ENCODE peak calls at places on chromosomes 1 and 21, in nine cellular contexts. M is CD8-positive, alpha-beta T cell; W is body of pancreas; J is ovary; G is psoas muscle; E is IMR-90; Y is HCT116; H is suprapubic skin; V is right lobe of liver. O is an unnamed sample. For H3K4me1, the result is how much of the 10 kb centered on the place peaks cover.

GRCh38 chr1:206955476-206956312 is 9.4 kb upstream of the PIGR start:
- DNase-seq in Y (no peak), V (peak), M (no peak), G (no peak), H (no peak), W (no peak), J (no peak), E (no peak), O (no peak)

GRCh38 chr1:102732927-102733326 is 375.4 kb downstream of the COL11A1 start:
- DNase-seq in J (no peak), W (no peak), E (no peak), G (no peak), Y (no peak), H (no peak), V (no peak), M (no peak), O (no peak)

GRCh38 chr1:246367046-246367445 is 140.0 kb downstream of the SMYD3 start:
- DNase-seq in H (no peak), W (no peak), G (no peak), E (peak), J (no peak), V (no peak), M (no peak), Y (no peak), O (no peak)

GRCh38 chr1:169309178-169310166 is 58.1 kb downstream of the NME7 start:
- DNase-seq in E (no peak), W (no peak), V (no peak), M (no peak), J (no peak), G (no peak), H (no peak), Y (no peak), O (no peak)

GRCh38 chr21:16181024-16181423 is 451.2 kb downstream of the USP25 start:
- DNase-seq in M (no peak), J (no peak), H (no peak), E (no peak), V (no peak), G (no peak), Y (no peak), W (peak), O (no peak)

GRCh38 chr1:30034105-30034626 is 689.2 kb downstream of the MATN1 start:
- DNase-seq in V (no peak), Y (no peak), G (no peak), M (no peak), E (no peak), W (no peak), J (no peak), H (no peak), O (no peak)

GRCh38 chr1:78279051-78279450 is 211.7 kb upstream of the PTGFR start:
- DNase-seq in W (no peak), H (no peak), J (no peak), M (no peak), E (peak), G (no peak), V (no peak), Y (no peak), O (no peak)

GRCh38 chr1:3296858-3297257 is 157.6 kb upstream of the ARHGEF16 start:
- DNase-seq in G (no peak), M (no peak), E (no peak), H (no peak), Y (no peak), V (no peak), J (no peak), W (no peak), O (no peak)

GRCh38 chr1:31663622-31664452 is 19.2 kb upstream of the PEF1 start:
- DNase-seq in H (no peak), G (peak), J (peak), W (peak), M (peak), E (peak), V (peak), Y (peak), O (no peak)

GRCh38 chr1:41404308-41404755 is 43.1 kb downstream of the FOXO6 start:
- DNase-seq in Y (no peak), V (no peak), W (no peak), G (no peak), H (no peak), E (no peak), J (no peak), M (no peak), O (no peak)

GRCh38 chr1:87792094-87792493 is 463.4 kb downstream of the LMO4 start:
- DNase-seq in Y (no peak), W (no peak), V (no peak), G (no peak), J (no peak), M (no peak), H (no peak), E (no peak), O (no peak)

GRCh38 chr1:67175713-67176112 is 9.5 kb downstream of the IL23R start:
- DNase-seq in J (no peak), E (no peak), Y (no peak), V (no peak), H (no peak), W (no peak), G (no peak), M (no peak), O (no peak)

DNA sequence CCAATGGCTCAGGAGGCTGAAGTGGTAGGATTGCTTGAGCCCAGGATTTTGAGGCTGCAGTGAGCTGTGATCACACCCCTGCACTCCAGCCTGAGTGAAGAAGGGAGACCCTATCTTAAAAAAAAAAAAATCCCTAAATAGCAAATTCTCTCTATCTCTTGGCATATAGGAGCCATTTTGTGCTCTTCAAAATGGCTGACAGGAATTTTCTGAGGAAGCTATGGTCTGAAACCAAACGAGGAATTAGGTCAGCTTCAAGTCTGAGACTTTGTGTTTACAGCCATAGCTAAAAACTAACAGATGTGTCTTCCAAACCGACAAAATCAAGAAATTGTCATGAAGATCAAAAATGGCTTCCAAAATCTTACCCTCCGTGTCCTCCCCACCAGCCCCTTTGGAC is 10.6 kb downstream of the CD247 start:
- DNase-seq in E (no peak), M (no peak), Y (no peak), H (no peak), V (no peak), W (no peak), G (no peak), J (no peak), O (no peak)
- H3K4me1 ChIP-seq in E (under half), M (half or more), Y (under half), H (under half), V (under half), W (under half), G (under half), J (under half), O (under half)

GRCh38 chr1:164602142-164602429 is 43.1 kb downstream of the PBX1 start:
- DNase-seq in J (no peak), E (no peak), M (no peak), H (no peak), W (peak), V (no peak), G (no peak), Y (peak), O (no peak)

GRCh38 chr1:164605254-164606091 is 46.5 kb downstream of the PBX1 start:
- DNase-seq in H (no peak), M (no peak), Y (no peak), W (no peak), E (no peak), G (no peak), V (no peak), J (no peak), O (no peak)

GRCh38 chr1:164604541-164604940 is 45.6 kb downstream of the PBX1 start:
- DNase-seq in G (no peak), M (no peak), H (no peak), V (no peak), J (no peak), E (peak), Y (no peak), W (no peak), O (no peak)

GRCh38 chr1:164601399-164602141 is 42.6 kb downstream of the PBX1 start:
- DNase-seq in H (no peak), V (no peak), Y (no peak), J (no peak), M (no peak), W (no peak), G (no peak), E (no peak), O (no peak)

GRCh38 chr1:164602480-164603093 is 43.6 kb downstream of the PBX1 start:
- DNase-seq in E (peak), G (peak), W (peak), Y (no peak), M (no peak), V (no peak), J (peak), H (no peak), O (peak)
- H3K4me3 ChIP-seq in E (no peak), G (peak), W (no peak), Y (peak), M (no peak), V (no peak), J (peak), H (peak), O (peak)

DNA sequence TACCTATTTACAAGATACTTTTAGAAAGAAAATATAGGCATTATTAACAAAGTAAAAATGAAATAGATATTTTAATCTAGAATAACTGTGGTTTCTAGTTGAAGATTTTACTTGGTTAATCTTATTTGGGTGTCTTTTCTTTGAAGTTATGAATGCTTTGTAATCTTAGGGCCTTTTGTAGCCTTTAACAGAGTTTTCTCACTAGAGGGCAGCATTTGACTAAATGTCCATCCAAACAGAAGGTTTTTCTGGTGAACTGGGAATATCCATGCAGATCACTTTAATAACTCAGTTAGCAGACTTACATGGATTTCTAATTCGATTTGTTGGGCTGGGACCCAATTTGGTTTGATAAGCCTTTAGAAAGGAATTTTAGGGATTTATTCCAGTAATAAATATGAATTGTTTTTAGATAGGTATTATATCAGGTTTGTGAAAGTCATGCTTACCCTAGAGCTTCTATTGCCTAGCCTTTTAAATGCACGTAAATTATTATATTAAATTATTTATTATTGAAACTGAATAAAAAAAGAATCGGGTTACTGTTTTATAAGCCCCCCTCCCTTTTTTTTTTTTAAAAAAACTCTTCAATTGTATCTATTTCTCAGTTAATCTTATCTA is 119.7 kb downstream of the ZNF326 start:
- DNase-seq in H (no peak), Y (peak), V (no peak), W (no peak), E (peak), G (no peak), J (no peak), M (no peak), O (no peak)
- TF ChIP-seq CTCF in H (peak), Y (peak), V (peak), W (peak), E (peak), G (peak), J (no peak), M (peak), O (peak)

DNA sequence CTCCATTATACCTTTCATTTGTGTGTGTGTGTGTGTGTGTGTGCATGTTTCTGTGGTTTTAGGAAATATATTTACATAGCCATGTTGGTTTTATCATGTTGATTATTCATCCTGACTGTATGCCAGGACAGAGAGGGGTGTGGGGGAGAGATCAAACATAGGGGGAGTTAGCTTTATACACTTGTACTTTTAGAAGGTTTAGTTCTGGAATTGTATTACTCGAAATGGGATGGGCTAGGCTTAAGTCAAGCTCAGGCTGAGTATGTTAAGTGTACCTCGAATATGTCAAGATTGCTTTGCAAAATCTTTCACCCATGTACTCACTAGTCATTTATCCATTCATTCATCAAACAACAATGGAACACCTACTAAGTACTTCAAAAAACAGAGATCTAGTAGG is 123.3 kb downstream of the HMCN1 start:
- DNase-seq in J (no peak), Y (no peak), H (no peak), E (peak), W (no peak), G (no peak), M (no peak), V (no peak), O (no peak)
- H3K4me1 ChIP-seq in J (under half), Y (under half), H (under half), E (under half), W (under half), G (under half), M (under half), V (under half), O (under half)

GRCh38 chr1:23018661-23019093 is 591 bp upstream of the KDM1A start:
- DNase-seq in W (peak), E (no peak), M (no peak), J (no peak), G (no peak), H (no peak), Y (no peak), V (no peak), O (no peak)
- H3K4me3 ChIP-seq in W (peak), E (peak), M (peak), J (peak), G (peak), H (peak), Y (peak), V (peak), O (peak)

DNA sequence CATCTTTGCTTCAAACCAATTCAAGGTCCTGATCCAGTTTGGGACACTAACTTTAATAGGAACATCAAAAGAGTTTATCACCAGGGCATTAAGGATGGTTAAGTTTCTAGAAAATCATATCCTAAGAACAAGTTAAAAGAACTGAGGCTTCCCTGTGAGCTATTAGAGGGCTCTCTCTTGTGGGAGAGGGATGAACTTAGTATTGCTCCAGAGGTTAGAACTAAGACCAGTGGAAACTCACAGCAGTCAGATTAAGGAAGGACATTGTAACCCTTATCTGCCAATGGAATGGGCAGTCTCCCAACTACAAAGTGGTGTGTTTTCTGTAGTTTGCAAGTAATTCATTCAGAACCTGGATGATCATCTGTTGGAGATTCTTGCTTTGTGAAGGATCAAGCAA is 36.8 kb downstream of the UBE2U start:
- DNase-seq in W (no peak), J (no peak), V (no peak), Y (no peak), G (no peak), M (no peak), H (no peak), E (peak), O (no peak)
- TF ChIP-seq CTCF in W (no peak), J (no peak), V (no peak), Y (no peak), G (no peak), M (no peak), H (no peak), E (peak), O (no peak)

DNA sequence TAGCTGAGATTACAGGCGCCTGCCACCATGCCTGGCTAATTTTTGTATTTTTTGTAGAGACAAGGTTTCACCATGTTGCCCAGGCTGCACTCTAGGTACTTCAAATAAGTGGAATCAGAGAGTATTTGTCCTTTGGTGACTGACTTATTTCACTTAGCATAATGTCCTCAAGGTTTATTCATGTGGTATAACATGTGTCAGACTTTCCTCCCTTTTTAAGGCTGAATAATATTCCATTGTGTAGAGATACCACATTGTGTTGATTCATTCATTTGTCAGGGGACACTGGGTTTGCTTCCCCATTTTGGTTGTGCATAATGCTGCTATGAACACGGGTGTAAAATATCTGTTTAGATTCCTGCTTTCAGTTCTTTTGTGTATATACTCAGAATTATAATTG is 34.9 kb downstream of the IL6R start:
- DNase-seq in H (no peak), E (no peak), W (no peak), Y (no peak), M (no peak), G (no peak), J (no peak), V (no peak), O (no peak)
- H3K4me1 ChIP-seq in H (under half), E (under half), W (under half), Y (under half), M (half or more), G (under half), J (under half), V (under half), O (under half)

DNA sequence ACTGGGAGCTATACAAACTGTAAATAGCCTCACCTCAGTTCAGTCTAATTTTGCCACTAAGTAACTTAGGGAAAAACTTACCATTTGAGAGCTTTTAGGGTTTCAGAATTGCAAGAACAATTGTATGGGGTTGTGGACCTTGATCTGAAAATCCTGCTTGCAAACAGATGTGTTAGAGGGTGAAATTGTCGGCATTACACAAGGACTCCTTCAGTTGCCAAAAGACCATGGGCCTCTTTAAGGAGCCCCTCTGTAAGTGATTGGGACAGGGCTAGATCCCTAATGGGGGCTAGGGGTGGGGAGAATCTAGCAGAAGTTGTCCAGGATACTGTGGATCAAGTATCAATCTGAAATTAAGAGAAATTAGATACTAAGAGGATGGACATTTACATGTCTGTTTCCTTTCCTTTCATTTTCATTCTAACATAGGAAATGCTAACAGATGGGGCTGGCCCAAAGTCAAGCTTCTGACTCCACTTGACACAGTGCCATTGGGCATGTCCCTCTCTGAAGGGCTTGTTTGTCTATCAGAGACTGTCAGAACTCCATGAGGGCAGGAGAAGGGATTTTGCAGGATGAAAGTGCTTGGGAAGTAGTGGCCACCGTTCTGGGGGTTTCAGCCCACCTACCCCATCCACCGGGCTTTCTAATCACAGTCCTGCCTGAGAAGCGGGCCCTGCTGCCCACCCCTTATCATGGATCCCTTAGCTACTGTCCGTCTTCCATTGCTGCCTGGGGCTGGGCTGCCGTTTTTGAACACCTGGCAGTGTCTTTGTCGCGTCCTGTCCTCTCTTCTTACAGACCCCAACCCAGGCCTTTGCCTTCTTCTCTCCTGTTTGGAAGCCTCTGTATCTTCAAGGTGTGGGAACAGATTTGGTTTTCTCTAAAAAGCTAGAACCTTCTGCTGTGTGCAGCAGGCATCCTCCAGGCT is 54.7 kb downstream of the STUM start:
- DNase-seq in M (no peak), W (peak), G (peak), H (peak), Y (no peak), V (peak), J (peak), E (peak), O (peak)
- H3K4me3 ChIP-seq in M (no peak), W (no peak), G (peak), H (peak), Y (no peak), V (peak), J (no peak), E (no peak), O (no peak)

O was measured in gastrocnemius medialis.